ENCODE peak calls at places on chromosomes 1 and 21, in five cellular contexts. One of them, this sample, is unnamed.

GRCh38 chr1:29057700-29058099 is 66.0 kb downstream of the TMEM200B start:
- DNase-seq in upper lobe of right lung: no peak
- DNase-seq in astrocyte of the spinal cord: no peak
- DNase-seq in H54: no peak
- DNase-seq in IMR-90: peak
- DNase-seq in this sample: no peak

GRCh38 chr1:47578026-47578861 is 140.4 kb downstream of the FOXD2 start:
- DNase-seq in IMR-90: no peak
- DNase-seq in H54: no peak
- DNase-seq in upper lobe of right lung: no peak
- DNase-seq in astrocyte of the spinal cord: no peak
- DNase-seq in this sample: no peak

GRCh38 chr1:99829269-99829668 is 20.9 kb upstream of the AGL start:
- DNase-seq in IMR-90: no peak
- DNase-seq in H54: no peak
- DNase-seq in upper lobe of right lung: no peak
- DNase-seq in astrocyte of the spinal cord: no peak
- DNase-seq in this sample: no peak

GRCh38 chr1:2233997-2234761 is 6.1 kb downstream of the SKI start:
- DNase-seq in upper lobe of right lung: peak
- DNase-seq in H54: peak
- DNase-seq in IMR-90: peak
- DNase-seq in astrocyte of the spinal cord: peak
- DNase-seq in this sample: peak

GRCh38 chr1:206909883-206910318 is 11.8 kb downstream of the FCMR start:
- DNase-seq in H54: no peak
- DNase-seq in astrocyte of the spinal cord: no peak
- DNase-seq in IMR-90: no peak
- DNase-seq in upper lobe of right lung: no peak
- DNase-seq in this sample: no peak

GRCh38 chr1:115877511-115877910 is 36.6 kb upstream of the NHLH2 start:
- DNase-seq in astrocyte of the spinal cord: no peak
- DNase-seq in IMR-90: no peak
- DNase-seq in H54: no peak
- DNase-seq in upper lobe of right lung: no peak
- DNase-seq in this sample: no peak

GRCh38 chr1:47703981-47704596 is 266.2 kb downstream of the FOXD2 start:
- DNase-seq in IMR-90: peak
- DNase-seq in H54: no peak
- DNase-seq in upper lobe of right lung: no peak
- DNase-seq in astrocyte of the spinal cord: peak
- DNase-seq in this sample: no peak

GRCh38 chr21:46317710-46318463 is 5.8 kb downstream of the C21orf58 start:
- DNase-seq in IMR-90: no peak
- DNase-seq in upper lobe of right lung: no peak
- DNase-seq in astrocyte of the spinal cord: no peak
- DNase-seq in H54: no peak
- DNase-seq in this sample: peak

GRCh38 chr1:206575165-206575893 is 36.9 kb downstream of the EIF2D start:
- DNase-seq in astrocyte of the spinal cord: peak
- DNase-seq in H54: no peak
- DNase-seq in upper lobe of right lung: no peak
- DNase-seq in IMR-90: peak
- DNase-seq in this sample: peak

GRCh38 chr1:164092603-164093353 is 466.2 kb upstream of the PBX1 start:
- DNase-seq in astrocyte of the spinal cord: no peak
- DNase-seq in upper lobe of right lung: no peak
- DNase-seq in H54: no peak
- DNase-seq in IMR-90: peak
- DNase-seq in this sample: no peak

GRCh38 chr1:184890539-184890973 is 83.8 kb downstream of the NIBAN1 start:
- DNase-seq in H54: no peak
- DNase-seq in upper lobe of right lung: no peak
- DNase-seq in IMR-90: peak
- DNase-seq in astrocyte of the spinal cord: peak
- DNase-seq in this sample: peak

GRCh38 chr1:107138767-107139445 is 1.9 kb upstream of the NTNG1 start:
- DNase-seq in IMR-90: peak
- DNase-seq in H54: peak
- DNase-seq in upper lobe of right lung: no peak
- DNase-seq in astrocyte of the spinal cord: peak
- DNase-seq in this sample: no peak

GRCh38 chr1:202551683-202552082 is 158.6 kb downstream of the SYT2 start:
- DNase-seq in H54: no peak
- DNase-seq in IMR-90: no peak
- DNase-seq in astrocyte of the spinal cord: no peak
- DNase-seq in upper lobe of right lung: no peak
- DNase-seq in this sample: no peak

GRCh38 chr1:151199860-151200581 is 1.7 kb downstream of the PIP5K1A start:
- DNase-seq in astrocyte of the spinal cord: peak
- DNase-seq in upper lobe of right lung: no peak
- DNase-seq in H54: peak
- DNase-seq in IMR-90: peak
- DNase-seq in this sample: no peak

GRCh38 chr1:209323743-209324142 is 259.8 kb upstream of the CAMK1G start:
- DNase-seq in IMR-90: no peak
- DNase-seq in upper lobe of right lung: no peak
- DNase-seq in H54: no peak
- DNase-seq in astrocyte of the spinal cord: no peak
- DNase-seq in this sample: no peak

This sample was measured in mucosa of gallbladder.